ENCODE peak calls at places on chromosomes 4 and X, in nine cellular contexts. T is NCI-H146; U is stimulated activated naive B cell treated with anti-CD40 and anti-IgM and Interleukin-4, amounts not matched to agents 10 μg/mL and 1 μg/mL and 100 μg/mL, for 72 hours; F is OCI-M1; J is A549; I is GM23248; D is left cardiac atrium; O is foreskin fibroblast; H is GF-D8. R is an unnamed sample.

GRCh38 chrX:72466493-72466892 is 106.2 kb downstream of the HDAC8 start:
- DNase-seq in T (no peak), U (no peak), F (no peak), J (no peak), I (no peak), D (no peak), O (no peak), H (no peak), R (no peak)

GRCh38 chr4:6263541-6264540 is 5.8 kb upstream of the WFS1 start:
- DNase-seq in T (peak; percentile 7), U (no peak), F (peak; percentile 38), J (peak; percentile 43), I (peak; percentile 64), D (peak; percentile 57), O (peak; percentile 74), H (no peak), R (no peak)

GRCh38 chr4:6453688-6453990 is 18.8 kb downstream of the PPP2R2C start:
- DNase-seq in T (peak; percentile 40), U (no peak), F (no peak), J (no peak), I (no peak), D (no peak), O (no peak), H (no peak), R (no peak)

GRCh38 chr4:3190549-3190948 is 58.4 kb upstream of the MSANTD1 start:
- DNase-seq in T (no peak), U (no peak), F (no peak), J (no peak), I (no peak), D (no peak), O (no peak), H (no peak), R (no peak)

GRCh38 chr4:140255467-140255866 is 101.5 kb upstream of the MAML3 start:
- DNase-seq in T (no peak), U (no peak), F (no peak), J (no peak), I (peak; percentile 60), D (no peak), O (peak; percentile 76), H (no peak), R (no peak)

GRCh38 chr4:101304916-101305315 is 42.4 kb downstream of the PPP3CA start:
- DNase-seq in T (no peak), U (no peak), F (no peak), J (no peak), I (peak; percentile 20), D (no peak), O (peak; percentile 25), H (no peak), R (no peak)

GRCh38 chrX:133792198-133792953 is 193.0 kb downstream of the GPC3 start:
- DNase-seq in T (peak; percentile 30), U (peak; percentile 35), F (peak; percentile 71), J (peak; percentile 68), I (peak; percentile 67), D (peak; percentile 55), O (peak; percentile 79), H (no peak), R (peak; percentile 27)

GRCh38 chrX:109793191-109793590 is 60.1 kb upstream of the ACSL4 start:
- DNase-seq in T (no peak), U (no peak), F (no peak), J (no peak), I (no peak), D (no peak), O (no peak), H (no peak), R (no peak)

GRCh38 chr4:2934077-2934812 is 29.0 kb downstream of the NOP14 start:
- DNase-seq in T (peak; percentile 32), U (peak; percentile 54), F (peak; percentile 8), J (peak; percentile 41), I (peak; percentile 86), D (peak; percentile 77), O (peak; percentile 81), H (peak; percentile 73), R (peak; percentile 68)

GRCh38 chrX:55132416-55132815 is 43.6 kb downstream of the PAGE2 start:
- DNase-seq in T (no peak), U (no peak), F (no peak), J (no peak), I (no peak), D (no peak), O (no peak), H (no peak), R (no peak)

GRCh38 chr4:40749717-40750460 is at the start of gene NSUN7:
- DNase-seq in T (peak; percentile 94), U (peak; percentile 58), F (no peak), J (peak; percentile 67), I (peak; percentile 38), D (peak; percentile 62), O (peak; percentile 24), H (no peak), R (peak; percentile 36)

GRCh38 chrX:133781174-133781573 is 204.2 kb downstream of the GPC3 start:
- DNase-seq in T (no peak), U (no peak), F (no peak), J (no peak), I (no peak), D (no peak), O (peak; percentile 1), H (no peak), R (no peak)

GRCh38 chr4:168021666-168022065 is 70.7 kb upstream of the ANXA10 start:
- DNase-seq in T (no peak), U (no peak), F (no peak), J (no peak), I (no peak), D (no peak), O (peak; percentile 58), H (no peak), R (no peak)

GRCh38 chrX:139725720-139726119 is 17.8 kb upstream of the MCF2 start:
- DNase-seq in T (no peak), U (no peak), F (no peak), J (no peak), I (no peak), D (no peak), O (no peak), H (no peak), R (no peak)

GRCh38 chrX:49919617-49920016 is 2.8 kb upstream of the CLCN5 start:
- DNase-seq in T (peak; percentile 21), U (no peak), F (peak; percentile 56), J (peak; percentile 14), I (peak; percentile 35), D (peak; percentile 54), O (peak; percentile 46), H (no peak), R (peak; percentile 42)

GRCh38 chr4:60865238-60865637 is 334.9 kb upstream of the ADGRL3 start:
- DNase-seq in T (peak; percentile 5), U (no peak), F (peak; percentile 66), J (no peak), I (no peak), D (no peak), O (no peak), H (no peak), R (no peak)

GRCh38 chrX:7926914-7927258 is 327 bp downstream of the PNPLA4 start:
- DNase-seq in T (no peak), U (no peak), F (no peak), J (no peak), I (no peak), D (no peak), O (no peak), H (no peak), R (no peak)

GRCh38 chr4:1042352-1043025 is 31.1 kb downstream of the FGFRL1 start:
- DNase-seq in T (no peak), U (no peak), F (no peak), J (no peak), I (no peak), D (peak; percentile 11), O (no peak), H (no peak), R (no peak)

GRCh38 chrX:69097451-69098236 is 67.6 kb downstream of the PJA1 start:
- DNase-seq in T (no peak), U (no peak), F (no peak), J (no peak), I (no peak), D (no peak), O (no peak), H (no peak), R (no peak)

GRCh38 chr4:31370866-31371465 is 650.8 kb downstream of the PCDH7 start:
- DNase-seq in T (peak; percentile 69), U (no peak), F (peak; percentile 74), J (peak; percentile 32), I (peak; percentile 39), D (no peak), O (peak; percentile 50), H (no peak), R (no peak)

GRCh38 chrX:133350751-133351150 is 64.5 kb downstream of the GPC4 start:
- DNase-seq in T (no peak), U (no peak), F (peak; percentile 3), J (no peak), I (peak; percentile 17), D (peak; percentile 53), O (peak; percentile 2), H (no peak), R (peak; percentile 14)

R was measured in left ventricle myocardium inferior.